ENCODE peak calls at places on chromosomes 11 and 22, in eight cellular contexts. N is endothelial cell of umbilical vein, D is fibroblast of lung, W is stomach, V is psoas muscle, X is left ventricle myocardium inferior, P is IMR-90, B is esophagus squamous epithelium. C is an unnamed sample.
A peak's percentile ranks its signal among the peaks of the same experiment; 100 is the strongest.

GRCh38 chr22:23850136-23850611 is 7.5 kb upstream of the SLC2A11 start:
- DNase-seq in N (no peak), P (no peak), D (no peak), X (peak; percentile 15), W (peak; percentile 52), V (no peak), B (no peak), C (no peak)

GRCh38 chr11:63843042-63843441 is 4.1 kb downstream of the MARK2 start:
- DNase-seq in B (no peak), V (no peak), W (peak; percentile 63), N (no peak), P (peak; percentile 32), D (no peak), X (no peak), C (no peak)

GRCh38 chr22:48734961-48735360 is 1092.7 kb downstream of the BRD1 start:
- DNase-seq in X (no peak), P (no peak), N (no peak), W (no peak), D (no peak), B (no peak), V (no peak), C (no peak)

GRCh38 chr11:2732261-2732939 is 32.6 kb upstream of the KCNQ1OT1 start:
- DNase-seq in N (no peak), V (no peak), P (no peak), D (no peak), B (no peak), X (no peak), W (no peak), C (no peak)

GRCh38 chr22:49660794-49661781 is 166.6 kb downstream of the BRD1 start:
- DNase-seq in X (no peak), D (no peak), V (no peak), W (no peak), B (no peak), P (no peak), N (no peak), C (no peak)

GRCh38 chr11:116328851-116329250 is 443.9 kb downstream of the BUD13 start:
- DNase-seq in N (no peak), D (no peak), V (no peak), P (no peak), B (no peak), W (no peak), X (no peak), C (no peak)

GRCh38 chr11:12377106-12377823 is at the start of gene PARVA:
- DNase-seq in N (peak; percentile 78), B (no peak), X (peak; percentile 76), P (peak; percentile 81), D (peak; percentile 78), W (peak; percentile 72), V (peak; percentile 67), C (peak; percentile 47)

GRCh38 chr11:17473071-17473744 is 3.4 kb downstream of the ABCC8 start:
- DNase-seq in W (no peak), P (peak; percentile 7), X (no peak), B (no peak), D (peak; percentile 2), N (no peak), V (no peak), C (no peak)

GRCh38 chr22:25736378-25737011 is 5.5 kb upstream of the MYO18B start:
- DNase-seq in W (no peak), P (no peak), D (no peak), V (no peak), B (no peak), X (no peak), N (no peak), C (no peak)

GRCh38 chr11:74725701-74726100 is 5.5 kb downstream of the CHRDL2 start:
- DNase-seq in X (no peak), W (no peak), N (no peak), D (peak; percentile 27), P (peak; percentile 92), B (no peak), V (no peak), C (peak; percentile 81)

GRCh38 chr11:121464352-121464946 is 11.7 kb upstream of the SORL1-AS1 start:
- DNase-seq in X (peak; percentile 64), W (no peak), V (peak; percentile 53), N (peak; percentile 58), B (no peak), P (peak; percentile 94), D (peak; percentile 85), C (peak; percentile 75)

GRCh38 chr11:121460941-121461514 is 8.3 kb upstream of the SORL1-AS1 start:
- DNase-seq in B (no peak), W (no peak), D (no peak), N (no peak), V (no peak), X (no peak), P (no peak), C (no peak)

GRCh38 chr11:121459413-121460041 is 6.8 kb upstream of the SORL1-AS1 start:
- DNase-seq in P (no peak), N (no peak), W (no peak), D (no peak), V (no peak), B (no peak), X (no peak), C (no peak)

GRCh38 chr11:121463689-121464335 is 11.0 kb upstream of the SORL1-AS1 start:
- DNase-seq in V (no peak), P (no peak), D (no peak), W (no peak), X (no peak), B (no peak), N (no peak), C (no peak)

GRCh38 chr11:121461843-121462242 is 9.1 kb upstream of the SORL1-AS1 start:
- DNase-seq in B (no peak), D (no peak), W (no peak), N (no peak), V (no peak), X (no peak), P (no peak), C (no peak)
- H3K4me3 ChIP-seq in B (no peak overlapping the region), D (no peak overlapping the region), W (no peak overlapping the region), N (no peak overlapping the region), V (no peak overlapping the region), X (no peak overlapping the region), P (no peak overlapping the region), C (no peak overlapping the region)

GRCh38 chr22:20523118-20523983 is 15.9 kb downstream of the MED15 start:
- DNase-seq in W (no peak), N (no peak), B (no peak), P (peak; percentile 59), D (peak; percentile 83), V (no peak), X (no peak), C (no peak)
- H3K27ac ChIP-seq in W (no peak overlapping the region), N (peak overlapping the region; percentile 40), B (no peak overlapping the region), P (peak overlapping the region; percentile 42), D (peak overlapping the region; percentile 74), V (peak overlapping the region; percentile 34), X (peak overlapping the region; percentile 43), C (peak overlapping the region; percentile 77)

DNA sequence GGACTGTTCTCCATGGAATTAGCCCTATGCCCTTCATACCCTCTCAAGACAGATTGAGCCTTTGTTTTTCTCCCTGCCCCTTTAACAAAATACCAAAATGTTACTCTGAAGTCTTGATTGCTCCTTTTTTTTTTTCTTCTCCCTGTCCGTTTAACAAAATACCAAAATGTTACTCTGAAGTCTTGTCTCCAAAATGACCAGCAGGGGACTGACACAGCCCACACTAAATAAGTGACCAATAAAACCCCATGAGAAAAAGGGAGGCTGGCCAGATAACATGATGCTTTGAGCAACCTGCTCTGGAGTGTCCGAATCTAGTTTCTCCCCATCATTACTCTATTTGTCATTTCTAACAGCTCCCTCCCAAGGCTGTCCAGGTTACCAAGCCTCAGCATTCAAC is 42.6 kb upstream of the SLC1A2 start:
- DNase-seq in N (no peak), P (no peak), B (no peak), W (no peak), X (no peak), V (no peak), D (no peak), C (no peak)
- TF ChIP-seq CTCF in N (no peak), P (no peak), B (no peak), W (no peak), X (no peak), V (no peak), D (no peak), C (no peak)

GRCh38 chr11:19714387-19715363 is 2.0 kb downstream of the NAV2 start:
- DNase-seq in B (no peak), D (peak; percentile 60), P (peak; percentile 85), N (peak; percentile 61), X (peak; percentile 53), W (no peak), V (peak; percentile 55), C (peak; percentile 51)
- H3K4me3 ChIP-seq in B (peak overlapping the region; percentile 80), D (peak overlapping the region; percentile 72), P (peak overlapping the region; percentile 50), N (peak overlapping the region; percentile 86), X (peak overlapping the region; percentile 87), W (peak overlapping the region; percentile 66), V (peak overlapping the region; percentile 76), C (peak overlapping the region; percentile 85)

GRCh38 chr22:27719535-27720227 is 81.9 kb downstream of the MN1 start:
- DNase-seq in W (no peak), X (no peak), D (peak; percentile 22), N (no peak), V (peak; percentile 66), B (no peak), P (peak; percentile 16), C (no peak)

GRCh38 chr22:27716074-27716473 is 85.5 kb downstream of the MN1 start:
- DNase-seq in P (no peak), V (no peak), X (no peak), B (no peak), N (no peak), D (no peak), W (no peak), C (no peak)

GRCh38 chr22:27719033-27719341 is 82.6 kb downstream of the MN1 start:
- DNase-seq in N (no peak), V (no peak), D (no peak), X (no peak), W (no peak), P (no peak), B (no peak), C (no peak)

GRCh38 chr22:27717094-27717493 is 84.5 kb downstream of the MN1 start:
- DNase-seq in P (no peak), N (no peak), B (no peak), W (no peak), X (no peak), V (no peak), D (no peak), C (no peak)

DNA sequence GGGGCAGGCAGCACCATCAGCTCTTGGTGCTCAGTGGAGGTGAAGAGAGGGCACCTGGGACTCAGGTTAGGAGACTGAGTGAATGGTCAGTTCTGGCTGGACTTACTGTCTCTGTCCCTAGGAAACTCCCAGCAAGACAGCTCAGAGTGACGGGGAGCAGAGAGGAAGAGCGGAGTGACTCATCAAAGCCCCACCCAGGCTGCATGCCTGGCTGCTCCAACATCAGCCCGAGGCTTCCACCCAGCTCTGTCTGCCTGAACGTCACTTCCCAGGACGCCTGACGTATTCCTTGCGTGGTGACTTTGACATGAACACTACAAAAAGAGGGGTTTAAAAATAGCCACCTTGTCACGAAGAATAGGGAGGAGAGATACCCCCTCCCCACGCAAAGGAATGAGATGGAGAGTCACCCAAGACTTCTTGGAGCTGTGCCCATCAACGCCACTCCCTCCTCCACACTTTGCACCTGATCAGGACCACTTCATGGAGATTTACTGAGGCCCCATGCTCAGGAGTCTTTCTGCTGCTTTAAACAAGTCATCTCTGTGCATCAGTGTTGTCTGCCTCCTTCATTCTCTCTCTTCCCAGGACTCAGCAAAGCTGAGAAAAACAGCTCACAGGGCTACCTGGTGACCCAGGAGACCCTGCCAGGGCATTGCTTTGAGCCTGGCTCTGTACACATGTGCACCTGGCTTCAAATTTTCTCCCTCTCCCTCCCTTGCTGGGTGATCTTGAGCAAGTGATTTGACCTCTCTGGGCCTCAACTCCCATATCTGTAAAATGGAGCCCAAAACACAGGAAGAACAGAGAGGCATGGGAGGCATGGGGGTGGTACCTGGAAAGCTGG is 83.1 kb downstream of the MN1 start:
- DNase-seq in B (no peak), W (peak; percentile 33), N (peak; percentile 78), D (peak; percentile 86), P (peak; percentile 98), V (peak; percentile 84), X (peak; percentile 70), C (peak; percentile 69)
- H3K27ac ChIP-seq in B (peak overlapping the region; percentile 89), W (no peak overlapping the region), N (peak overlapping the region; percentile 36), D (peak overlapping the region; percentile 64), P (peak overlapping the region; percentile 63), V (peak overlapping the region; percentile 81), X (peak overlapping the region; percentile 79), C (peak overlapping the region; percentile 52)

C was measured in AG04450.